ENCODE peak calls at places on chromosomes 11 and 22, in five cellular contexts. G is AG04450; P is AG20443; I is RPMI7951; J is naive thymus-derived CD8-positive, alpha-beta T cell. V is an unnamed sample.

GRCh38 chr11:8913961-8914660 is 3.1 kb downstream of the AKIP1 start:
- DNase-seq in G (no peak), P (peak), I (peak), J (peak), V (peak)

GRCh38 chr11:36564376-36565032 is 3.3 kb upstream of the RAG1 start:
- DNase-seq in G (peak), P (peak), I (peak), J (peak), V (peak)

GRCh38 chr22:44566911-44567310 is 68.9 kb upstream of the RTL6 start:
- DNase-seq in G (no peak), P (no peak), I (no peak), J (no peak), V (no peak)

GRCh38 chr11:45409587-45409986 is 123.4 kb upstream of the SYT13 start:
- DNase-seq in G (no peak), P (peak), I (no peak), J (no peak), V (no peak)

GRCh38 chr11:64745219-64745522 is 1.2 kb upstream of the RASGRP2 start:
- DNase-seq in G (no peak), P (no peak), I (no peak), J (no peak), V (peak)

GRCh38 chr22:19811811-19812771 is 42.6 kb downstream of the GNB1L start:
- DNase-seq in G (no peak), P (no peak), I (no peak), J (no peak), V (no peak)

GRCh38 chr22:42322562-42322926 is 52.1 kb upstream of the TCF20 start:
- DNase-seq in G (no peak), P (no peak), I (no peak), J (no peak), V (no peak)

GRCh38 chr22:40128989-40129388 is 48.7 kb upstream of the TNRC6B start:
- DNase-seq in G (no peak), P (no peak), I (no peak), J (no peak), V (no peak)

GRCh38 chr22:27755521-27756211 is 45.9 kb downstream of the MN1 start:
- DNase-seq in G (no peak), P (no peak), I (no peak), J (no peak), V (no peak)

GRCh38 chr11:101759771-101760450 is 154.9 kb upstream of the CEP126 start:
- DNase-seq in G (no peak), P (peak), I (no peak), J (no peak), V (no peak)

GRCh38 chr11:118791961-118792578 is 1.1 kb upstream of the DDX6 start:
- DNase-seq in G (no peak), P (peak), I (peak), J (peak), V (no peak)

GRCh38 chr11:90874281-90874680 is 651.4 kb upstream of the CHORDC1 start:
- DNase-seq in G (no peak), P (no peak), I (no peak), J (no peak), V (no peak)

GRCh38 chr11:115660072-115660805 is 156.0 kb upstream of the CADM1 start:
- DNase-seq in G (no peak), P (no peak), I (peak), J (no peak), V (no peak)

GRCh38 chr11:76169473-76169881 is 36.8 kb downstream of the WNT11 start:
- DNase-seq in G (no peak), P (no peak), I (peak), J (no peak), V (no peak)

GRCh38 chr11:12625438-12626071 is 48.7 kb upstream of the TEAD1 start:
- DNase-seq in G (peak), P (no peak), I (peak), J (no peak), V (no peak)

GRCh38 chr11:36411202-36411640 is 98.9 kb downstream of the TRAF6 start:
- DNase-seq in G (no peak), P (no peak), I (no peak), J (no peak), V (no peak)

GRCh38 chr11:127000291-127000968 is at the start of gene KIRREL3:
- DNase-seq in G (no peak), P (peak), I (peak), J (no peak), V (no peak)

GRCh38 chr11:69018924-69019323 is 5.9 kb upstream of the MRGPRF start:
- DNase-seq in G (no peak), P (peak), I (peak), J (no peak), V (no peak)

GRCh38 chr11:68090706-68091105 is 30.5 kb downstream of the CHKA start:
- DNase-seq in G (no peak), P (no peak), I (no peak), J (no peak), V (no peak)

GRCh38 chr11:126101241-126101929 is 38.7 kb upstream of the CDON start:
- DNase-seq in G (no peak), P (no peak), I (no peak), J (no peak), V (no peak)

GRCh38 chr22:25919452-25919851 is 177.5 kb downstream of the MYO18B start:
- DNase-seq in G (no peak), P (no peak), I (no peak), J (no peak), V (no peak)

GRCh38 chr11:88484873-88485621 is 147.5 kb upstream of the CTSC start:
- DNase-seq in G (no peak), P (peak), I (peak), J (peak), V (peak)

GRCh38 chr11:57391111-57391510 is 661 bp upstream of the PRG2 start:
- DNase-seq in G (no peak), P (no peak), I (no peak), J (no peak), V (no peak)

GRCh38 chr11:111983187-111983986 is 41.8 kb upstream of the DLAT start:
- DNase-seq in G (peak), P (no peak), I (peak), J (no peak), V (no peak)

GRCh38 chr11:57763568-57763967 is 2.0 kb downstream of the CTNND1 start:
- DNase-seq in G (no peak), P (peak), I (peak), J (no peak), V (no peak)

GRCh38 chr11:131392528-131393255 is 22.3 kb downstream of the NTM start:
- DNase-seq in G (no peak), P (no peak), I (no peak), J (no peak), V (no peak)

GRCh38 chr22:41656515-41656914 is 32.2 kb downstream of the SNU13 start:
- DNase-seq in G (peak), P (no peak), I (no peak), J (no peak), V (no peak)

GRCh38 chr11:107276057-107276456 is 181.6 kb downstream of the CWF19L2 start:
- DNase-seq in G (no peak), P (no peak), I (no peak), J (no peak), V (no peak)